ENCODE peak calls at places on chromosomes 11 and 22, in four cellular contexts. F, P, N and K are unnamed samples.

GRCh38 chr11:102111011-102111786 is 952 bp downstream of the YAP1 start:
- DNase-seq in F (peak; percentile 3), P (peak; percentile 96), N (peak; percentile 92), K (no peak)

GRCh38 chr11:61966673-61967176 is 709 bp downstream of the FTH1 start:
- DNase-seq in F (no peak), P (peak; percentile 80), N (peak; percentile 70), K (no peak)

GRCh38 chr22:47307812-47308211 is 545.4 kb downstream of the TBC1D22A start:
- DNase-seq in F (no peak), P (no peak), N (no peak), K (no peak)

GRCh38 chr11:103935219-103935618 is 101.2 kb upstream of the DDI1 start:
- DNase-seq in F (no peak), P (no peak), N (no peak), K (no peak)

GRCh38 chr22:40054486-40054885 is 59.7 kb downstream of the FAM83F start:
- DNase-seq in F (no peak), P (no peak), N (no peak), K (no peak)

GRCh38 chr11:65606876-65607613 is 7.0 kb downstream of the MAP3K11 start:
- DNase-seq in F (peak; percentile 42), P (peak; percentile 100), N (peak; percentile 95), K (no peak)

GRCh38 chr11:12114487-12115033 is 4.2 kb downstream of the MICAL2 start:
- DNase-seq in F (no peak), P (no peak), N (no peak), K (no peak)

GRCh38 chr11:125517116-125517804 is 21.2 kb upstream of the FEZ1 start:
- DNase-seq in F (no peak), P (peak; percentile 99), N (no peak), K (no peak)

GRCh38 chr22:33656808-33657628 is 263.3 kb downstream of the LARGE1 start:
- DNase-seq in F (no peak), P (peak; percentile 47), N (no peak), K (no peak)

GRCh38 chr11:93935826-93936225 is 85.3 kb upstream of the HEPHL1 start:
- DNase-seq in F (peak; percentile 23), P (no peak), N (no peak), K (no peak)

GRCh38 chr11:86978756-86979608 is 23.8 kb upstream of the FZD4 start:
- DNase-seq in F (peak; percentile 28), P (no peak), N (no peak), K (no peak)

GRCh38 chr11:8008212-8008611 is 21.1 kb downstream of the EIF3F start:
- DNase-seq in F (no peak), P (no peak), N (no peak), K (no peak)

GRCh38 chr11:2518112-2518982 is 73.5 kb downstream of the KCNQ1 start:
- DNase-seq in F (no peak), P (no peak), N (peak; percentile 51), K (no peak)

GRCh38 chr11:86592659-86593451 is 79.6 kb downstream of the ME3 start:
- DNase-seq in F (peak; percentile 53), P (peak; percentile 95), N (no peak), K (peak; percentile 45)

GRCh38 chr22:35638408-35638807 is 9.8 kb upstream of the APOL6 start:
- DNase-seq in F (no peak), P (no peak), N (no peak), K (no peak)

GRCh38 chr11:116504541-116505149 is 268.1 kb downstream of the BUD13 start:
- DNase-seq in F (peak; percentile 28), P (no peak), N (no peak), K (no peak)

GRCh38 chr11:106281455-106282173 is 204.2 kb downstream of the AASDHPPT start:
- DNase-seq in F (no peak), P (no peak), N (no peak), K (no peak)